ENCODE peak calls at places on chromosomes 1 and 21, in seven cellular contexts. E is fibroblast of mammary gland, D is upper lobe of right lung, C is GM12865, T is cardiac fibroblast, Y is heart right ventricle, R is dorsolateral prefrontal cortex. L is an unnamed sample.
A peak's percentile ranks its signal among the peaks of the same experiment; 100 is the strongest.

GRCh38 chr1:156980551-156980950 is 60.1 kb downstream of the LRRC71 start:
- DNase-seq in R (no peak), T (no peak), D (no peak), C (no peak), Y (no peak), E (no peak), L (no peak)

GRCh38 chr1:56017336-56017735 is 562.0 kb downstream of the PLPP3 start:
- DNase-seq in Y (no peak), C (no peak), R (no peak), T (no peak), D (no peak), E (peak; percentile 50), L (no peak)

GRCh38 chr21:44614161-44614631 is 2.3 kb downstream of the KRTAP10-8 start:
- DNase-seq in R (no peak), D (peak; percentile 57), Y (no peak), T (no peak), C (no peak), E (no peak), L (no peak)

GRCh38 chr1:39960461-39960958 is 5.6 kb downstream of the MFSD2A start:
- DNase-seq in T (no peak), C (peak; percentile 81), R (no peak), E (no peak), Y (no peak), D (peak; percentile 96), L (no peak)

GRCh38 chr21:30337644-30338170 is at the start of gene KRTAP27-1:
- DNase-seq in D (no peak), T (no peak), C (no peak), E (no peak), R (no peak), Y (no peak), L (no peak)

GRCh38 chr1:72282271-72282656 is at the start of gene NEGR1:
- DNase-seq in D (peak; percentile 68), T (peak; percentile 66), Y (peak; percentile 44), C (peak; percentile 1), E (peak; percentile 69), R (peak; percentile 71), L (no peak)

GRCh38 chr1:247165674-247166073 is 6.1 kb downstream of the ZNF124 start:
- DNase-seq in T (no peak), D (no peak), E (no peak), R (no peak), Y (no peak), C (no peak), L (no peak)

GRCh38 chr21:41816583-41817165 is 49.8 kb upstream of the RIPK4 start:
- DNase-seq in T (peak; percentile 70), C (peak; percentile 81), Y (peak; percentile 63), D (peak; percentile 84), E (peak; percentile 57), R (no peak), L (peak; percentile 18)

GRCh38 chr1:90810006-90810405 is 92.9 kb upstream of the BARHL2 start:
- DNase-seq in D (no peak), R (no peak), T (no peak), C (no peak), E (no peak), Y (no peak), L (no peak)

GRCh38 chr1:44805311-44806024 is 1.7 kb downstream of the DYNLT4 start:
- DNase-seq in T (no peak), C (no peak), E (no peak), R (no peak), Y (no peak), D (peak; percentile 67), L (no peak)

GRCh38 chr21:44505673-44506278 is 34.2 kb downstream of the KRTAP10-1 start:
- DNase-seq in Y (no peak), T (no peak), R (no peak), E (no peak), D (no peak), C (no peak), L (no peak)

GRCh38 chr1:201399352-201400126 is 415 bp upstream of the LAD1 start:
- DNase-seq in R (no peak), E (no peak), Y (no peak), C (no peak), T (no peak), D (peak; percentile 87), L (peak; percentile 35)

GRCh38 chr1:27011058-27011764 is 1.4 kb downstream of the TENT5B start:
- DNase-seq in E (peak; percentile 73), R (no peak), Y (no peak), C (no peak), T (peak; percentile 87), D (peak; percentile 88), L (peak; percentile 83)

GRCh38 chr1:242554577-242554976 is 30.1 kb upstream of the PLD5 start:
- DNase-seq in E (no peak), Y (no peak), T (no peak), D (no peak), R (no peak), C (no peak), L (no peak)

GRCh38 chr1:87284456-87285240 is 44.0 kb upstream of the LMO4 start:
- DNase-seq in E (no peak), R (no peak), Y (no peak), D (no peak), C (no peak), T (no peak), L (no peak)

GRCh38 chr1:53619811-53620619 is 118.9 kb downstream of the GLIS1 start:
- DNase-seq in C (no peak), R (peak; percentile 71), T (no peak), D (peak; percentile 42), Y (no peak), E (peak; percentile 47), L (no peak)

GRCh38 chr1:35564037-35564883 is 6.7 kb downstream of the NCDN start:
- DNase-seq in T (peak; percentile 88), Y (peak; percentile 68), E (peak; percentile 84), D (peak; percentile 79), R (no peak), C (peak; percentile 90), L (no peak)

GRCh38 chr1:213127074-213127473 is 76.0 kb downstream of the RPS6KC1 start:
- DNase-seq in E (peak; percentile 63), Y (no peak), D (no peak), T (no peak), C (no peak), R (no peak), L (no peak)

GRCh38 chr1:14055442-14056225 is 355.6 kb downstream of the PRDM2 start:
- DNase-seq in T (peak; percentile 17), C (no peak), E (peak; percentile 37), R (no peak), D (no peak), Y (no peak), L (no peak)

GRCh38 chr21:21196087-21196486 is 197.9 kb downstream of the NCAM2 start:
- DNase-seq in Y (no peak), D (no peak), R (no peak), E (peak; percentile 58), C (no peak), T (peak; percentile 43), L (no peak)

GRCh38 chr1:34162852-34163766 is 1.9 kb downstream of the CSMD2 start:
- DNase-seq in D (peak; percentile 89), C (peak; percentile 64), E (peak; percentile 87), R (peak; percentile 86), Y (peak; percentile 50), T (peak; percentile 71), L (no peak)

GRCh38 chr1:14129009-14129408 is 429.0 kb downstream of the PRDM2 start:
- DNase-seq in E (no peak), Y (no peak), R (no peak), C (no peak), T (no peak), D (no peak), L (no peak)

GRCh38 chr1:19294638-19295037 is 6.1 kb upstream of the AKR7A3 start:
- DNase-seq in D (no peak), E (no peak), R (no peak), T (no peak), Y (no peak), C (no peak), L (no peak)

GRCh38 chr1:116504308-116505156 is 66.3 kb downstream of the CD58 start:
- DNase-seq in E (peak; percentile 81), D (peak; percentile 83), Y (peak; percentile 52), T (peak; percentile 69), R (no peak), C (peak; percentile 96), L (no peak)

GRCh38 chr1:24491577-24492360 is 10.9 kb upstream of the RCAN3 start:
- DNase-seq in Y (no peak), T (no peak), C (no peak), D (no peak), R (no peak), E (no peak), L (no peak)

GRCh38 chr1:96772349-96772748 is 50.8 kb downstream of the PTBP2 start:
- DNase-seq in R (no peak), Y (no peak), D (no peak), E (no peak), T (no peak), C (no peak), L (no peak)

GRCh38 chr1:162587347-162587746 is 25.8 kb downstream of the UAP1 start:
- DNase-seq in E (no peak), R (no peak), Y (no peak), T (no peak), C (no peak), D (no peak), L (no peak)
- H3K4me3 ChIP-seq in E (no peak overlapping the region), R (no peak overlapping the region), Y (no peak overlapping the region), T (no peak overlapping the region), C (no peak overlapping the region), D (no peak overlapping the region), L (no peak overlapping the region)

GRCh38 chr1:25993197-25993951 is 4.5 kb downstream of the PAFAH2 start:
- DNase-seq in C (no peak), E (no peak), T (no peak), R (no peak), D (no peak), Y (no peak), L (no peak)
- H3K4me3 ChIP-seq in C (no peak overlapping the region), E (no peak overlapping the region), T (no peak overlapping the region), R (no peak overlapping the region), D (no peak overlapping the region), Y (no peak overlapping the region), L (no peak overlapping the region)

GRCh38 chr1:209761021-209761635 is 5.3 kb downstream of the TRAF3IP3 start:
- DNase-seq in R (no peak), T (peak; percentile 58), Y (no peak), E (no peak), D (no peak), C (no peak), L (no peak)
- H3K4me3 ChIP-seq in R (no peak overlapping the region), T (no peak overlapping the region), Y (no peak overlapping the region), E (no peak overlapping the region), D (no peak overlapping the region), C (no peak overlapping the region), L (no peak overlapping the region)

GRCh38 chr1:51235611-51236547 is at the start of gene RNF11:
- DNase-seq in R (peak; percentile 92), T (peak; percentile 92), E (peak; percentile 82), C (peak; percentile 93), D (peak; percentile 97), Y (peak; percentile 94), L (peak; percentile 55)

GRCh38 chr1:51237714-51238403 is 1.8 kb downstream of the RNF11 start:
- DNase-seq in C (peak; percentile 16), D (no peak), Y (no peak), E (peak; percentile 63), T (no peak), R (no peak), L (no peak)

GRCh38 chr1:51237313-51237700 is 1.2 kb downstream of the RNF11 start:
- DNase-seq in E (no peak), D (no peak), T (no peak), R (no peak), C (no peak), Y (no peak), L (no peak)

GRCh38 chr1:51236548-51237312 is 657 bp downstream of the RNF11 start:
- DNase-seq in Y (no peak), T (peak; percentile 49), R (no peak), D (peak; percentile 76), C (peak; percentile 26), E (peak; percentile 37), L (no peak)

GRCh38 chr1:51234721-51235425 is 1.2 kb upstream of the RNF11 start:
- DNase-seq in E (peak; percentile 56), Y (peak; percentile 44), R (peak; percentile 58), T (peak; percentile 22), D (peak; percentile 70), C (peak; percentile 95), L (no peak)
- H3K4me3 ChIP-seq in E (no peak overlapping the region), Y (peak overlapping the region; percentile 78), R (peak overlapping the region; percentile 97), T (no peak overlapping the region), D (no peak overlapping the region), C (peak overlapping the region; percentile 37), L (no peak overlapping the region)

L was measured in iPS DF 6.9.